ENCODE peak calls at places on chromosomes 5 and 9, in seven cellular contexts. E is PC-9, M is mesendoderm, V is GM23338, W is HCT116, R is DND-41, D is PC-3. J is an unnamed sample.

GRCh38 chr5:77864997-77865396 is 88.9 kb upstream of the TBCA start:
- DNase-seq in V (no peak), M (no peak), W (no peak), D (no peak), E (no peak), R (no peak), J (no peak)

GRCh38 chr9:101736723-101737122 is 1.7 kb downstream of the GRIN3A start:
- DNase-seq in V (peak; percentile 91), E (no peak), D (peak; percentile 13), W (no peak), R (no peak), M (peak; percentile 84), J (no peak)

GRCh38 chr9:115250646-115251045 is 132.7 kb upstream of the TNC start:
- DNase-seq in V (peak; percentile 48), E (no peak), R (no peak), M (peak; percentile 80), D (peak; percentile 83), W (no peak), J (peak; percentile 86)

GRCh38 chr9:16387382-16387781 is 483.1 kb downstream of the BNC2 start:
- DNase-seq in M (no peak), W (no peak), R (no peak), D (no peak), E (no peak), V (no peak), J (no peak)

GRCh38 chr9:85016389-85016997 is 347.0 kb downstream of the NTRK2 start:
- DNase-seq in V (no peak), E (no peak), D (no peak), R (no peak), M (no peak), W (no peak), J (no peak)

GRCh38 chr5:133032852-133033742 is 6.7 kb upstream of the ZCCHC10 start:
- DNase-seq in V (peak; percentile 21), R (peak; percentile 19), D (no peak), E (peak; percentile 47), W (no peak), M (peak; percentile 46), J (peak; percentile 47)

GRCh38 chr9:89096807-89097206 is 81.8 kb downstream of the SHC3 start:
- DNase-seq in V (peak; percentile 39), W (no peak), M (no peak), D (no peak), R (no peak), E (no peak), J (no peak)

GRCh38 chr5:57221049-57221568 is 47.2 kb downstream of the GPBP1 start:
- DNase-seq in M (peak; percentile 69), V (peak; percentile 73), D (peak; percentile 72), W (peak; percentile 35), R (no peak), E (peak; percentile 59), J (peak; percentile 75)

GRCh38 chr5:6762697-6763096 is 49.5 kb downstream of the TENT4A start:
- DNase-seq in R (no peak), M (no peak), W (no peak), D (no peak), E (no peak), V (no peak), J (no peak)

GRCh38 chr5:97931829-97932228 is 748.8 kb upstream of the RIOK2 start:
- DNase-seq in R (no peak), W (no peak), M (no peak), D (no peak), E (no peak), V (no peak), J (no peak)

GRCh38 chr9:128438343-128439109 is 17.3 kb upstream of the ODF2 start:
- DNase-seq in W (no peak), E (peak; percentile 51), M (peak; percentile 91), R (peak; percentile 86), V (peak; percentile 95), D (peak; percentile 78), J (peak; percentile 62)

GRCh38 chr9:110257097-110257955 is 1.0 kb upstream of the TXN start:
- DNase-seq in V (peak; percentile 31), E (peak; percentile 54), W (no peak), R (peak; percentile 12), M (peak; percentile 59), D (no peak), J (no peak)

GRCh38 chr5:36393656-36394438 is 92.1 kb upstream of the RANBP3L start:
- DNase-seq in E (no peak), D (peak; percentile 40), M (peak; percentile 28), R (no peak), V (no peak), W (no peak), J (no peak)

GRCh38 chr9:88571417-88571816 is 36.4 kb downstream of the NXNL2 start:
- DNase-seq in W (no peak), V (no peak), R (no peak), E (no peak), M (no peak), D (no peak), J (peak; percentile 21)

GRCh38 chr9:2723666-2724065 is 6.4 kb downstream of the KCNV2 start:
- DNase-seq in R (no peak), D (no peak), E (no peak), V (no peak), W (no peak), M (no peak), J (no peak)

GRCh38 chr5:119945696-119946095 is 316.3 kb downstream of the FAM170A start:
- DNase-seq in M (no peak), W (no peak), V (no peak), E (no peak), D (no peak), R (no peak), J (peak; percentile 27)

GRCh38 chr9:101465330-101465915 is 29.8 kb upstream of the ALDOB start:
- DNase-seq in V (peak; percentile 79), M (peak; percentile 86), E (peak; percentile 55), W (peak; percentile 83), D (peak; percentile 67), R (peak; percentile 4), J (peak; percentile 57)

GRCh38 chr9:99253772-99254431 is 31.8 kb downstream of the SEC61B start:
- DNase-seq in E (no peak), V (peak; percentile 19), M (peak; percentile 17), R (peak; percentile 72), D (no peak), W (no peak), J (peak; percentile 18)

GRCh38 chr5:140570058-140570457 is 5.4 kb downstream of the SLC35A4 start:
- DNase-seq in D (no peak), W (no peak), M (no peak), V (no peak), E (no peak), R (no peak), J (no peak)

GRCh38 chr9:72551306-72551705 is 29.9 kb downstream of the TMC1 start:
- DNase-seq in E (no peak), V (no peak), D (no peak), M (no peak), W (no peak), R (no peak), J (no peak)

GRCh38 chr5:20570486-20570885 is 582.5 kb upstream of the CDH18 start:
- DNase-seq in W (no peak), M (no peak), D (peak; percentile 23), R (no peak), E (no peak), V (no peak), J (no peak)

GRCh38 chr9:89593776-89594427 is 10.9 kb upstream of the GADD45G start:
- DNase-seq in E (no peak), R (peak; percentile 67), M (peak; percentile 85), W (no peak), V (peak; percentile 92), D (peak; percentile 58), J (no peak)

GRCh38 chr5:120382813-120383212 is 81.3 kb upstream of the PRR16 start:
- DNase-seq in W (no peak), D (no peak), M (no peak), R (peak; percentile 32), V (no peak), E (no peak), J (no peak)

GRCh38 chr5:68088302-68088701 is 127.3 kb upstream of the PIK3R1 start:
- DNase-seq in D (no peak), R (no peak), M (no peak), E (no peak), W (no peak), V (no peak), J (peak; percentile 76)

GRCh38 chr9:7033611-7034010 is 275.8 kb downstream of the KDM4C start:
- DNase-seq in D (no peak), E (no peak), W (no peak), R (no peak), V (no peak), M (no peak), J (peak; percentile 33)

DNA sequence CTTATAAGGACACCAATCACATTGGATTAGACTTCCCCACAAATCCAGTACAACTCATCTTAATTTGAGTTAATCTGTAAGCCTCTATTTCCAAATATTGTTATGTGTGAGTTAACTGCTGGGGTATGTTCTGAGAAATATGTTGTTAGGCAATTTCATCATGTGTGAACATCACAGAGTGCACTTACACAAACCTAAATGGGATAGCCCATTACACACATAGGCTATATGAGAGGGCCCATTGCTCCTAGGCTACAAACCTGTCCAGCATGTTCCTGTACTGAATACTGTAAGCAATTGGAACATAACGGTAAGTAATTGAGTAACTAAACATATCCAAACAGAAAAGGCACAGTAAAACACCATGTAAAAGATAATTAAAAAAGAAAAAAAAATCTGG is 19.1 kb upstream of the ARSI start:
- DNase-seq in R (no peak), E (peak; percentile 78), W (no peak), V (no peak), D (no peak), M (no peak), J (peak; percentile 47)
- H3K27ac ChIP-seq in R (no peak overlapping the region), E (peak overlapping the region; percentile 81), W (no peak overlapping the region), V (no peak overlapping the region), D (peak overlapping the region; percentile 42), M (no peak overlapping the region), J (no peak overlapping the region)

GRCh38 chr9:12808569-12808968 is 33.7 kb downstream of the LURAP1L start:
- DNase-seq in E (no peak), W (no peak), D (no peak), M (no peak), R (no peak), V (no peak), J (no peak)
- H3K79me2 ChIP-seq in E (no peaks in the 10 kb centered on the region), W (no peaks in the 10 kb centered on the region), D (no peaks in the 10 kb centered on the region), M (no peaks in the 10 kb centered on the region), R (no peaks in the 10 kb centered on the region), V (no peaks in the 10 kb centered on the region), J (peaks cover 15% of the 10 kb centered on the region)

GRCh38 chr5:181255276-181255675 is 5.7 kb downstream of the TRIM52 start:
- DNase-seq in E (no peak), D (no peak), V (no peak), W (no peak), R (no peak), M (no peak), J (no peak)
- H3K36me3 ChIP-seq in E (peaks cover 30% of the 10 kb centered on the region), D (peaks cover 34% of the 10 kb centered on the region), V (peaks cover 32% of the 10 kb centered on the region), W (peaks cover 37% of the 10 kb centered on the region), R (peaks cover 58% of the 10 kb centered on the region), M (peaks cover 7% of the 10 kb centered on the region), J (peaks cover 9% of the 10 kb centered on the region)

DNA sequence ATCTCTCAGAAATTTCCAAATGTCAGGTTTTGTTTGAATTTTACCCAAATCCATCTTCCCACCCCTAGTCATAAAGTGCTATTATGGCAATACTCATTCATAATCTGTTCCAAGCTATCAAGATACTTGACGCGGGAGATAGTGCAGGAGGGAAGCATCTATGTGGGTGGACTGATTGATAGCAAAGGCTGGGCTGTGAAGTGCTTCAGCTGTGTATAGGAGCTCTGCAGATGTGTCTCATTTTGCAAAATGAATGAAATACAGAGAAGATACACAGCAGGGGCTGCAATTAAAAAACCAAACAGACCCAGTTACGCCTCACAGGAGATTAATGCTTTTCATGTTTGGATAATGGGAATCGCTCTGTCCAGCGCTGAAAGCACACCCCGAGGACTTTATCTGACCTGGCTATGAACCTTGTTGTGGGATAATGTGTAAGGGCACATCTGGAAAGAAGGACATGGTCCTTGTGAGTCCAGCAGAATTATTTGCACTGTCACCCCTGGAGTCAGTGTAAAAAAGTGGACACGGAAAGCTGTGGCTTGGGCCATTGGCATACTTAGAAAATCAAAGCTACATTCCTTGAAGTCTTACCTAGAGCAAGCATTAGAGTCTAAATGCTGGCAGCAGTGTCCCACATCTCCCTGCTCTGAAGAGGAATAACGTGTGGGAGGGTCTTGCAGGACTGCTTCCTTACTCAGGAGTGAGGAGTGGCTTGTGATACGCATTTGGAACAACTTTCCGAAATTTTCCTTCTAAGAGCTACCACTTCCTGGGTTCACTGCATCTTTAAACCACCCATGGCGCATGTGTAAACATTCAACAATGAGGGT is 2.5 kb downstream of the SH3RF2 start:
- DNase-seq in W (no peak), V (no peak), D (no peak), R (no peak), E (no peak), M (no peak), J (no peak)
- H3K27ac ChIP-seq in W (peak overlapping the region; percentile 86), V (no peak overlapping the region), D (no peak overlapping the region), R (no peak overlapping the region), E (peak overlapping the region; percentile 92), M (no peak overlapping the region), J (no peak overlapping the region)

J was measured in fibroblast of lung.